ENCODE peak calls at places on chromosomes 6 and 20, in five cellular contexts. E, F, H, Y and N are unnamed samples.

GRCh38 chr6:100339574-100340255 is 125.0 kb downstream of the SIM1 start:
- DNase-seq in E (no peak), F (no peak), H (peak), Y (no peak), N (no peak)

GRCh38 chr20:61349447-61350165 is 97.5 kb downstream of the CDH4 start:
- DNase-seq in E (no peak), F (no peak), H (no peak), Y (no peak), N (no peak)

GRCh38 chr6:138410972-138411667 is 7.1 kb downstream of the HEBP2 start:
- DNase-seq in E (no peak), F (no peak), H (peak), Y (peak), N (peak)

GRCh38 chr6:78611886-78612480 is 255.4 kb upstream of the IRAK1BP1 start:
- DNase-seq in E (no peak), F (peak), H (no peak), Y (peak), N (no peak)

GRCh38 chr20:19992996-19993908 is 23.9 kb upstream of the NAA20 start:
- DNase-seq in E (no peak), F (peak), H (peak), Y (peak), N (no peak)

GRCh38 chr6:85416049-85416448 is 33.8 kb upstream of the NT5E start:
- DNase-seq in E (no peak), F (no peak), H (no peak), Y (no peak), N (no peak)

GRCh38 chr20:59390437-59390836 is 90.0 kb downstream of the EDN3 start:
- DNase-seq in E (no peak), F (peak), H (no peak), Y (no peak), N (no peak)

GRCh38 chr6:151075527-151075926 is 164.2 kb upstream of the AKAP12 start:
- DNase-seq in E (no peak), F (no peak), H (peak), Y (peak), N (no peak)

GRCh38 chr20:1392693-1393506 is at the start of gene FKBP1A:
- DNase-seq in E (peak), F (peak), H (peak), Y (peak), N (peak)

GRCh38 chr6:28252507-28252975 is 472 bp upstream of the ZKSCAN4 start:
- DNase-seq in E (no peak), F (peak), H (no peak), Y (peak), N (peak)

GRCh38 chr6:102582569-102582968 is 1189.1 kb downstream of the GRIK2 start:
- DNase-seq in E (no peak), F (no peak), H (no peak), Y (no peak), N (no peak)

GRCh38 chr6:88168362-88168761 is 2.2 kb upstream of the CNR1 start:
- DNase-seq in E (no peak), F (no peak), H (no peak), Y (no peak), N (no peak)

GRCh38 chr6:112443118-112443641 is 96.0 kb downstream of the RFPL4B start:
- DNase-seq in E (no peak), F (no peak), H (no peak), Y (no peak), N (no peak)

GRCh38 chr20:19275038-19275629 is 62.7 kb downstream of the SLC24A3 start:
- DNase-seq in E (no peak), F (no peak), H (no peak), Y (no peak), N (no peak)

GRCh38 chr6:5234869-5235268 is 25.9 kb downstream of the LYRM4 start:
- DNase-seq in E (no peak), F (no peak), H (no peak), Y (no peak), N (no peak)

GRCh38 chr20:59579404-59580207 is 24.7 kb upstream of the PHACTR3 start:
- DNase-seq in E (no peak), F (no peak), H (no peak), Y (no peak), N (no peak)

GRCh38 chr6:10418862-10419748 is 4.2 kb upstream of the TFAP2A start:
- DNase-seq in E (no peak), F (no peak), H (peak), Y (no peak), N (peak)

GRCh38 chr6:133983099-133983939 is 30.3 kb downstream of the TBPL1 start:
- DNase-seq in E (no peak), F (no peak), H (peak), Y (peak), N (no peak)

GRCh38 chr20:37697314-37697713 is 3.5 kb downstream of the CTNNBL1 start:
- DNase-seq in E (no peak), F (no peak), H (no peak), Y (no peak), N (peak)

GRCh38 chr6:43963877-43964658 is 163.2 kb downstream of the MRPL14 start:
- DNase-seq in E (no peak), F (no peak), H (no peak), Y (no peak), N (no peak)

GRCh38 chr20:62602550-62602949 is 39.8 kb upstream of the SLCO4A1 start:
- DNase-seq in E (no peak), F (no peak), H (peak), Y (no peak), N (no peak)

GRCh38 chr6:14170128-14170527 is 52.6 kb downstream of the CD83 start:
- DNase-seq in E (no peak), F (no peak), H (no peak), Y (no peak), N (no peak)

GRCh38 chr20:57326667-57327455 is 2.7 kb upstream of the SPO11 start:
- DNase-seq in E (no peak), F (no peak), H (peak), Y (no peak), N (no peak)

GRCh38 chr20:35125753-35126152 is 21.4 kb downstream of the EDEM2 start:
- DNase-seq in E (no peak), F (no peak), H (no peak), Y (no peak), N (no peak)

GRCh38 chr6:49933526-49933925 is 30.4 kb downstream of the DEFB114 start:
- DNase-seq in E (no peak), F (no peak), H (no peak), Y (no peak), N (no peak)

GRCh38 chr6:24936641-24937317 is 1.0 kb upstream of the RIPOR2 start:
- DNase-seq in E (no peak), F (no peak), H (peak), Y (no peak), N (peak)

GRCh38 chr20:9617940-9618339 is 103.5 kb downstream of the LAMP5 start:
- DNase-seq in E (no peak), F (peak), H (peak), Y (peak), N (no peak)

GRCh38 chr6:7086488-7086887 is 21.3 kb upstream of the RREB1 start:
- DNase-seq in E (peak), F (no peak), H (no peak), Y (peak), N (peak)

GRCh38 chr6:63805808-63806572 is 170.4 kb downstream of the PHF3 start:
- DNase-seq in E (no peak), F (peak), H (peak), Y (peak), N (no peak)

GRCh38 chr6:86683132-86683908 is 254.0 kb upstream of the HTR1E start:
- DNase-seq in E (no peak), F (no peak), H (no peak), Y (no peak), N (no peak)

GRCh38 chr20:23203951-23204730 is 118.0 kb upstream of the CD93 start:
- DNase-seq in E (no peak), F (no peak), H (no peak), Y (no peak), N (no peak)

GRCh38 chr6:133768656-133769295 is 120.1 kb upstream of the TCF21 start:
- DNase-seq in E (peak), F (no peak), H (peak), Y (peak), N (no peak)

GRCh38 chr6:100504786-100505737 is 40.3 kb upstream of the SIM1 start:
- DNase-seq in E (no peak), F (no peak), H (peak), Y (peak), N (no peak)

GRCh38 chr6:158384671-158385110 is 72.4 kb downstream of the TULP4 start:
- DNase-seq in E (no peak), F (no peak), H (no peak), Y (no peak), N (no peak)

GRCh38 chr20:59159822-59160740 is 3.5 kb upstream of the ZNF831 start:
- DNase-seq in E (no peak), F (no peak), H (no peak), Y (no peak), N (no peak)

GRCh38 chr6:57085441-57085840 is 4.5 kb upstream of the ZNF451 start:
- DNase-seq in E (no peak), F (no peak), H (no peak), Y (no peak), N (no peak)

GRCh38 chr6:57089265-57089664 is 723 bp upstream of the ZNF451 start:
- DNase-seq in E (no peak), F (no peak), H (peak), Y (no peak), N (peak)

GRCh38 chr6:57086843-57087242 is 3.1 kb upstream of the ZNF451 start:
- DNase-seq in E (no peak), F (no peak), H (no peak), Y (no peak), N (no peak)

GRCh38 chr6:57087916-57088315 is 2.1 kb upstream of the ZNF451 start:
- DNase-seq in E (no peak), F (no peak), H (no peak), Y (no peak), N (no peak)

GRCh38 chr6:57089687-57090457 is at the start of gene ZNF451:
- DNase-seq in E (peak), F (peak), H (peak), Y (peak), N (peak)
- TF ChIP-seq CTCF in E (no peak), F (no peak), H (no peak), Y (no peak), N (no peak)

GRCh38 chr6:82353848-82354247 is 9.8 kb upstream of the TPBG start:
- DNase-seq in E (no peak), F (no peak), H (no peak), Y (no peak), N (no peak)

GRCh38 chr6:82348130-82348529 is 15.5 kb upstream of the TPBG start:
- DNase-seq in E (no peak), F (no peak), H (no peak), Y (no peak), N (no peak)
- TF ChIP-seq CTCF in E (no peak), F (no peak), H (no peak), Y (no peak), N (no peak)

DNA sequence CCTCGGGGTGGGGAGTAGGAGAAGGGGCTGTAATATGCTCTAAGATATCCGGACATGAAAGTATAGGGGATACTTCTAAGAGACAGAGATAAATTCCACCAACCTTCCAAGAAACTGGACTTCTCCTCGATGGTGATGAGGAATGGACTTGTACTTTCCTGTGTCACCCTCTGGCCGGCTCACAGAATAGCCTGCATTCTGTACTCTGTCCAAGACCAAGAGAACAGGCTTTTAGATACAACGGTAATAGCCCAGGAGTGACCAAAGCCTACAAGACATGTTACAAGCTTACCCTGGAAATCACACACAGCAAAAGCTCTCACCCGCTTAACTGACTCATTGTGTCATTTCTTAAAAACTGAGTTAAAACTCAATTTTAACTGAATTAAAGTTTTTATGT is 69.3 kb upstream of the PTGIS start:
- DNase-seq in E (no peak), F (no peak), H (no peak), Y (no peak), N (no peak)
- TF ChIP-seq CTCF in E (no peak), F (no peak), H (no peak), Y (no peak), N (no peak)

GRCh38 chr6:29490552-29490951 is 2.8 kb upstream of the MAS1L start:
- DNase-seq in E (no peak), F (no peak), H (no peak), Y (no peak), N (no peak)
- TF ChIP-seq CTCF in E (no peak), F (no peak), H (no peak), Y (no peak), N (no peak)

GRCh38 chr6:152727507-152727906 is 23.1 kb upstream of the VIP start:
- DNase-seq in E (no peak), F (no peak), H (no peak), Y (no peak), N (no peak)
- TF ChIP-seq CTCF in E (no peak), F (peak), H (no peak), Y (no peak), N (no peak)

DNA sequence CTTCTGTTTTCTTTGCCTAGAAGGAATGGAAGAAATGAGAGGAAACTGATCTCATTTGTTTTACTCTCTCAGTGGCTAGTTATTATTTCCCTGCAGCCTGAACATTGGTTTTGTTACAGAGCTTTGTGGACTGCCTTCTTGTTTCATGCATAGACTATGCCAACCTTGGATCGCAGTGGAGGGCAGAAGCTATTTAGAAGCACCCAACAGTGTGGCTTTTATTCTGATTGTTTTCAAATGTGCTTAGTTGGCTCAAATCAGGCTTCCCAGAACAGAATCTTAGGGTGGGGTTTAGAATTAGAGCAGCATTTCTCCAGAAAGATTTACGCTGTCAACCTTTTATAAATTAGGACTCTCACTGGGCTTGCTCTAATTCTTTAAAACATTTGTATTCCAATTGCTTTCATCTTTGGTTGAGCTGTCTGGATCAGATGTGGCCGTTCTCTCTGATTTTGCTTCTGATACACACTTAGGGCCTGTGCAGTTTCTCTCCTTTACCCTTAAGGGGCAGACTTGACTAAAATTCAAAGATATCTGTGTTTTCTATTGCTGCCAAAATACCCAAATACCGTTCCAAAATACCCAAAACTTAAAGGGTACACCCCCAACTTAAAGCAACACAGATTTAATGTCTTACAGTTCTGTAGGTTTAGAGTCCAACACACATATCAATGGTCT is 210.3 kb downstream of the BCKDHB start:
- DNase-seq in E (no peak), F (no peak), H (no peak), Y (peak), N (no peak)
- TF ChIP-seq CTCF in E (no peak), F (peak), H (no peak), Y (peak), N (no peak)

GRCh38 chr20:6819599-6819998 is 52.1 kb downstream of the BMP2 start:
- DNase-seq in E (no peak), F (no peak), H (no peak), Y (peak), N (no peak)
- TF ChIP-seq CTCF in E (no peak), F (peak), H (peak), Y (peak), N (no peak)

GRCh38 chr6:169223006-169223405 is 30.6 kb downstream of the THBS2 start:
- DNase-seq in E (no peak), F (no peak), H (no peak), Y (no peak), N (no peak)

GRCh38 chr6:169222126-169222525 is 31.5 kb downstream of the THBS2 start:
- DNase-seq in E (no peak), F (peak), H (no peak), Y (no peak), N (no peak)

GRCh38 chr6:169224185-169224695 is 29.4 kb downstream of the THBS2 start:
- DNase-seq in E (peak), F (no peak), H (peak), Y (peak), N (no peak)

GRCh38 chr6:169220068-169220964 is 33.3 kb downstream of the THBS2 start:
- DNase-seq in E (no peak), F (peak), H (no peak), Y (no peak), N (no peak)

DNA sequence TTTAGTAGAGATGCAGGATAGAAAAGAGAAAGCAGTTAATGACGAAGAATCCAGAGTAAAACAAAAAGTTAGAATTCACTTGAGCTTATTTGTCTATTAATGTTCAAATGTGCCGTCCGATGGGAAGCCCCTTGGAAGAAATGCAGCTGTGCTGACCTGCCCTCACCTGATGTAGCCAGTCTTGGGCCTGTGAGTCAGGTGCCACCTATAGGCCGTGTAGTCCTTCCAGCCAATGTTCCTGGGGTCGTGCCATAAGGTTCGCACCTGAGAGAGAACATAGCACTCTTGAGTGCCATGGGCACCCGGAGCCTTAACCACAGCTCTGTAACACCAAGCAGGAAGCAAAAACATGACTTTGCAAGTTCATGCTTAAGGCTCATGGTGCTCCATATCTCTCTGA is 32.4 kb downstream of the THBS2 start:
- DNase-seq in E (no peak), F (peak), H (no peak), Y (no peak), N (no peak)
- TF ChIP-seq CTCF in E (no peak), F (no peak), H (no peak), Y (no peak), N (no peak)

GRCh38 chr20:43209831-43210230 is 20.1 kb upstream of the PTPRT start:
- DNase-seq in E (no peak), F (no peak), H (no peak), Y (no peak), N (no peak)

DNA sequence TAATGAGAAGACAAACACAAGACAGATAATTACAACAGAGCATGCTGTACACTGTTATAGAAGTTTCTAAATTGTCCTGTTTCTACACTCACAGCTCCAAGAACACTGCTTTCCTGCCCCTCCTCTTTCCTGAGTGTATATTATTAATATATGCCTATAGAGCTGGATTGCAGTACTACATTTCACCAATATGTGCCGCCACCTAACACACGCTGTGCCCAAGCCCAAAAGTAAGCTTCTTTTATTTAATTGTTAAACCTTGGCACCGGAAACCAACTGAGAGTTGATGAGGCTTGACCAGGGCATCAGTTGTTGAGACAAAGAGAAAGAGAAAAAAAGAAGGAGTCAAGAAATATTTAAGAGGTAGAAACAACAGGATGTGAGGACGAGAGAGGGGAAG is 16.0 kb upstream of the PTPRT start:
- DNase-seq in E (no peak), F (no peak), H (no peak), Y (no peak), N (no peak)
- TF ChIP-seq CTCF in E (no peak), F (no peak), H (no peak), Y (no peak), N (no peak)

GRCh38 chr6:95768539-95768938 is 191.2 kb downstream of the MANEA start:
- DNase-seq in E (no peak), F (no peak), H (no peak), Y (no peak), N (no peak)
- TF ChIP-seq CTCF in E (no peak), F (no peak), H (no peak), Y (no peak), N (no peak)